ENCODE peak calls at places on chromosomes 2 and 18, in ten cellular contexts. One of them, this sample, is unnamed.

GRCh38 chr2:207239754-207240494 is 74.2 kb upstream of the KLF7 start:
- DNase-seq in NCI-H748 treated with DMSO at 0.1 percent for 48 hours: no peak
- DNase-seq in kidney tubule cell: peak
- DNase-seq in GM03348: peak
- DNase-seq in psoas muscle: no peak
- DNase-seq in PC-9: no peak
- DNase-seq in HuH-7: no peak
- DNase-seq in germinal center: no peak
- DNase-seq in naive thymus-derived CD8-positive, alpha-beta T cell: peak
- DNase-seq in HTR-8/SVneo: no peak
- DNase-seq in this sample: no peak

GRCh38 chr18:59907172-59907571 is 7.4 kb downstream of the PMAIP1 start:
- DNase-seq in NCI-H748 treated with DMSO at 0.1 percent for 48 hours: no peak
- DNase-seq in kidney tubule cell: no peak
- DNase-seq in GM03348: no peak
- DNase-seq in psoas muscle: no peak
- DNase-seq in PC-9: no peak
- DNase-seq in HuH-7: no peak
- DNase-seq in germinal center: peak
- DNase-seq in naive thymus-derived CD8-positive, alpha-beta T cell: no peak
- DNase-seq in HTR-8/SVneo: no peak
- DNase-seq in this sample: no peak

GRCh38 chr2:135948642-135949355 is 36.6 kb downstream of the DARS1 start:
- DNase-seq in NCI-H748 treated with DMSO at 0.1 percent for 48 hours: no peak
- DNase-seq in kidney tubule cell: peak
- DNase-seq in GM03348: peak
- DNase-seq in psoas muscle: no peak
- DNase-seq in PC-9: peak
- DNase-seq in HuH-7: no peak
- DNase-seq in germinal center: no peak
- DNase-seq in naive thymus-derived CD8-positive, alpha-beta T cell: no peak
- DNase-seq in HTR-8/SVneo: peak
- DNase-seq in this sample: no peak

GRCh38 chr2:29014331-29014730 is 33.2 kb downstream of the TOGARAM2 start:
- DNase-seq in NCI-H748 treated with DMSO at 0.1 percent for 48 hours: no peak
- DNase-seq in kidney tubule cell: no peak
- DNase-seq in GM03348: no peak
- DNase-seq in psoas muscle: no peak
- DNase-seq in PC-9: no peak
- DNase-seq in HuH-7: no peak
- DNase-seq in germinal center: no peak
- DNase-seq in naive thymus-derived CD8-positive, alpha-beta T cell: no peak
- DNase-seq in HTR-8/SVneo: no peak
- DNase-seq in this sample: no peak

GRCh38 chr2:134202361-134202760 is 51.5 kb upstream of the MGAT5 start:
- DNase-seq in NCI-H748 treated with DMSO at 0.1 percent for 48 hours: no peak
- DNase-seq in kidney tubule cell: no peak
- DNase-seq in GM03348: peak
- DNase-seq in psoas muscle: no peak
- DNase-seq in PC-9: no peak
- DNase-seq in HuH-7: no peak
- DNase-seq in germinal center: no peak
- DNase-seq in naive thymus-derived CD8-positive, alpha-beta T cell: no peak
- DNase-seq in HTR-8/SVneo: no peak
- DNase-seq in this sample: no peak

GRCh38 chr2:120436885-120437603 is 91.1 kb downstream of the INHBB start:
- DNase-seq in NCI-H748 treated with DMSO at 0.1 percent for 48 hours: peak
- DNase-seq in kidney tubule cell: peak
- DNase-seq in GM03348: peak
- DNase-seq in psoas muscle: no peak
- DNase-seq in PC-9: peak
- DNase-seq in HuH-7: peak
- DNase-seq in germinal center: peak
- DNase-seq in naive thymus-derived CD8-positive, alpha-beta T cell: no peak
- DNase-seq in HTR-8/SVneo: peak
- DNase-seq in this sample: no peak

GRCh38 chr2:241878007-241878970 is 8.8 kb downstream of the RTP5 start:
- DNase-seq in NCI-H748 treated with DMSO at 0.1 percent for 48 hours: peak
- DNase-seq in kidney tubule cell: peak
- DNase-seq in GM03348: peak
- DNase-seq in psoas muscle: peak
- DNase-seq in PC-9: peak
- DNase-seq in HuH-7: peak
- DNase-seq in germinal center: peak
- DNase-seq in naive thymus-derived CD8-positive, alpha-beta T cell: peak
- DNase-seq in HTR-8/SVneo: peak
- DNase-seq in this sample: peak

GRCh38 chr2:15673919-15674636 is 82.4 kb downstream of the DDX1 start:
- DNase-seq in NCI-H748 treated with DMSO at 0.1 percent for 48 hours: no peak
- DNase-seq in kidney tubule cell: peak
- DNase-seq in GM03348: no peak
- DNase-seq in psoas muscle: no peak
- DNase-seq in PC-9: peak
- DNase-seq in HuH-7: peak
- DNase-seq in germinal center: no peak
- DNase-seq in naive thymus-derived CD8-positive, alpha-beta T cell: no peak
- DNase-seq in HTR-8/SVneo: no peak
- DNase-seq in this sample: no peak

GRCh38 chr2:172968061-172968469 is 107.6 kb upstream of the MAP3K20 start:
- DNase-seq in NCI-H748 treated with DMSO at 0.1 percent for 48 hours: no peak
- DNase-seq in kidney tubule cell: peak
- DNase-seq in GM03348: peak
- DNase-seq in psoas muscle: peak
- DNase-seq in PC-9: peak
- DNase-seq in HuH-7: no peak
- DNase-seq in germinal center: no peak
- DNase-seq in naive thymus-derived CD8-positive, alpha-beta T cell: no peak
- DNase-seq in HTR-8/SVneo: no peak
- DNase-seq in this sample: peak

GRCh38 chr2:20011276-20012031 is 1.0 kb downstream of the MATN3 start:
- DNase-seq in NCI-H748 treated with DMSO at 0.1 percent for 48 hours: no peak
- DNase-seq in kidney tubule cell: no peak
- DNase-seq in GM03348: no peak
- DNase-seq in psoas muscle: no peak
- DNase-seq in PC-9: no peak
- DNase-seq in HuH-7: no peak
- DNase-seq in germinal center: no peak
- DNase-seq in naive thymus-derived CD8-positive, alpha-beta T cell: no peak
- DNase-seq in HTR-8/SVneo: no peak
- DNase-seq in this sample: no peak

GRCh38 chr2:209073151-209073550 is 350.7 kb upstream of the MAP2 start:
- DNase-seq in NCI-H748 treated with DMSO at 0.1 percent for 48 hours: no peak
- DNase-seq in kidney tubule cell: no peak
- DNase-seq in GM03348: no peak
- DNase-seq in psoas muscle: no peak
- DNase-seq in PC-9: no peak
- DNase-seq in HuH-7: no peak
- DNase-seq in germinal center: no peak
- DNase-seq in naive thymus-derived CD8-positive, alpha-beta T cell: no peak
- DNase-seq in HTR-8/SVneo: no peak
- DNase-seq in this sample: no peak

GRCh38 chr2:226450141-226450540 is 349.5 kb downstream of the IRS1 start:
- DNase-seq in NCI-H748 treated with DMSO at 0.1 percent for 48 hours: no peak
- DNase-seq in kidney tubule cell: no peak
- DNase-seq in GM03348: no peak
- DNase-seq in psoas muscle: no peak
- DNase-seq in PC-9: no peak
- DNase-seq in HuH-7: no peak
- DNase-seq in germinal center: no peak
- DNase-seq in naive thymus-derived CD8-positive, alpha-beta T cell: no peak
- DNase-seq in HTR-8/SVneo: no peak
- DNase-seq in this sample: no peak

GRCh38 chr18:50619833-50620232 is 59.9 kb downstream of the MAPK4 start:
- DNase-seq in NCI-H748 treated with DMSO at 0.1 percent for 48 hours: no peak
- DNase-seq in kidney tubule cell: no peak
- DNase-seq in GM03348: no peak
- DNase-seq in psoas muscle: no peak
- DNase-seq in PC-9: no peak
- DNase-seq in HuH-7: no peak
- DNase-seq in germinal center: no peak
- DNase-seq in naive thymus-derived CD8-positive, alpha-beta T cell: no peak
- DNase-seq in HTR-8/SVneo: no peak
- DNase-seq in this sample: no peak

GRCh38 chr2:79711098-79711497 is 198.2 kb downstream of the CTNNA2 start:
- DNase-seq in NCI-H748 treated with DMSO at 0.1 percent for 48 hours: no peak
- DNase-seq in kidney tubule cell: no peak
- DNase-seq in GM03348: no peak
- DNase-seq in psoas muscle: no peak
- DNase-seq in PC-9: no peak
- DNase-seq in HuH-7: no peak
- DNase-seq in germinal center: no peak
- DNase-seq in naive thymus-derived CD8-positive, alpha-beta T cell: no peak
- DNase-seq in HTR-8/SVneo: no peak
- DNase-seq in this sample: no peak

GRCh38 chr2:95377724-95378123 is 24.8 kb upstream of the FAHD2A start:
- DNase-seq in NCI-H748 treated with DMSO at 0.1 percent for 48 hours: no peak
- DNase-seq in kidney tubule cell: no peak
- DNase-seq in GM03348: no peak
- DNase-seq in psoas muscle: no peak
- DNase-seq in PC-9: no peak
- DNase-seq in HuH-7: no peak
- DNase-seq in germinal center: no peak
- DNase-seq in naive thymus-derived CD8-positive, alpha-beta T cell: no peak
- DNase-seq in HTR-8/SVneo: no peak
- DNase-seq in this sample: no peak

GRCh38 chr2:25435421-25435820 is 93.7 kb upstream of the DNMT3A start:
- DNase-seq in NCI-H748 treated with DMSO at 0.1 percent for 48 hours: no peak
- DNase-seq in kidney tubule cell: no peak
- DNase-seq in GM03348: no peak
- DNase-seq in psoas muscle: no peak
- DNase-seq in PC-9: no peak
- DNase-seq in HuH-7: no peak
- DNase-seq in germinal center: no peak
- DNase-seq in naive thymus-derived CD8-positive, alpha-beta T cell: no peak
- DNase-seq in HTR-8/SVneo: no peak
- DNase-seq in this sample: no peak

GRCh38 chr18:52339891-52340371 is at the start of gene DCC:
- DNase-seq in NCI-H748 treated with DMSO at 0.1 percent for 48 hours: peak
- DNase-seq in kidney tubule cell: peak
- DNase-seq in GM03348: peak
- DNase-seq in psoas muscle: no peak
- DNase-seq in PC-9: peak
- DNase-seq in HuH-7: peak
- DNase-seq in germinal center: no peak
- DNase-seq in naive thymus-derived CD8-positive, alpha-beta T cell: no peak
- DNase-seq in HTR-8/SVneo: peak
- DNase-seq in this sample: no peak

GRCh38 chr2:2232167-2232566 is 98.9 kb downstream of the MYT1L start:
- DNase-seq in NCI-H748 treated with DMSO at 0.1 percent for 48 hours: no peak
- DNase-seq in kidney tubule cell: peak
- DNase-seq in GM03348: no peak
- DNase-seq in psoas muscle: no peak
- DNase-seq in PC-9: no peak
- DNase-seq in HuH-7: no peak
- DNase-seq in germinal center: no peak
- DNase-seq in naive thymus-derived CD8-positive, alpha-beta T cell: no peak
- DNase-seq in HTR-8/SVneo: no peak
- DNase-seq in this sample: no peak

This sample was measured in thoracic aorta.